ENCODE peak calls at places on chromosome 22, in seven cellular contexts. G is HEK293T; J is M059J; W is stromal cell of bone marrow; Y is T-cell; A is activated CD4-positive, alpha-beta T cell treated with anti-CD3 and anti-CD28 coated beads for 4 hours; R is T-helper 9 cell. X is an unnamed sample.

GRCh38 chr22:30843245-30843644 is 125.3 kb downstream of the MORC2 start:
- DNase-seq in G (no peak), J (peak; percentile 61), W (no peak), Y (no peak), A (no peak), R (no peak), X (no peak)

GRCh38 chr22:23539135-23539838 is 40.8 kb downstream of the IGLL1 start:
- DNase-seq in G (peak; percentile 81), J (peak; percentile 70), W (peak; percentile 56), Y (peak; percentile 66), A (peak; percentile 69), R (peak; percentile 52), X (peak; percentile 71)

GRCh38 chr22:33326540-33327295 is 268.5 kb upstream of the SYN3 start:
- DNase-seq in G (no peak), J (no peak), W (no peak), Y (no peak), A (no peak), R (no peak), X (no peak)

GRCh38 chr22:35310556-35311550 is 11.2 kb downstream of the TOM1 start:
- DNase-seq in G (no peak), J (no peak), W (no peak), Y (no peak), A (no peak), R (no peak), X (no peak)

GRCh38 chr22:27686534-27686933 is 115.0 kb downstream of the MN1 start:
- DNase-seq in G (no peak), J (peak; percentile 82), W (peak; percentile 73), Y (no peak), A (no peak), R (no peak), X (no peak)

GRCh38 chr22:23180301-23180892 is at the start of gene BCR:
- DNase-seq in G (peak; percentile 87), J (peak; percentile 44), W (peak; percentile 38), Y (peak; percentile 48), A (peak; percentile 53), R (peak; percentile 58), X (peak; percentile 80)

GRCh38 chr22:37186228-37186996 is 1.6 kb downstream of the C1QTNF6 start:
- DNase-seq in G (peak; percentile 85), J (peak; percentile 54), W (peak; percentile 57), Y (no peak), A (peak; percentile 47), R (no peak), X (peak; percentile 68)

GRCh38 chr22:46060292-46061123 is 83.5 kb upstream of the WNT7B start:
- DNase-seq in G (no peak), J (no peak), W (no peak), Y (no peak), A (no peak), R (no peak), X (no peak)

GRCh38 chr22:27170491-27170890 is 513.1 kb downstream of the MIAT start:
- DNase-seq in G (no peak), J (peak; percentile 92), W (peak; percentile 98), Y (no peak), A (no peak), R (no peak), X (no peak)

GRCh38 chr22:37334461-37334858 is 52.2 kb downstream of the CYTH4 start:
- DNase-seq in G (no peak), J (no peak), W (no peak), Y (no peak), A (no peak), R (no peak), X (peak; percentile 53)

GRCh38 chr22:22840778-22841177 is 46.8 kb upstream of the IGLL5 start:
- DNase-seq in G (no peak), J (no peak), W (no peak), Y (no peak), A (no peak), R (no peak), X (no peak)

GRCh38 chr22:27207907-27208306 is 550.5 kb downstream of the MIAT start:
- DNase-seq in G (no peak), J (peak; percentile 78), W (peak; percentile 79), Y (no peak), A (no peak), R (no peak), X (no peak)

GRCh38 chr22:50318356-50318697 is 8.5 kb downstream of the DENND6B start:
- DNase-seq in G (no peak), J (no peak), W (no peak), Y (no peak), A (no peak), R (no peak), X (no peak)

GRCh38 chr22:22070371-22070824 is 87.8 kb upstream of the TOP3B start:
- DNase-seq in G (no peak), J (no peak), W (no peak), Y (no peak), A (no peak), R (no peak), X (no peak)

GRCh38 chr22:35154937-35155387 is 89.0 kb downstream of the ISX start:
- DNase-seq in G (peak; percentile 78), J (peak; percentile 56), W (peak; percentile 26), Y (no peak), A (no peak), R (no peak), X (no peak)

GRCh38 chr22:37870273-37870672 is 21.1 kb downstream of the EIF3L start:
- DNase-seq in G (no peak), J (no peak), W (no peak), Y (no peak), A (no peak), R (no peak), X (no peak)

GRCh38 chr22:47381240-47381639 is 618.8 kb downstream of the TBC1D22A start:
- DNase-seq in G (no peak), J (no peak), W (no peak), Y (no peak), A (no peak), R (no peak), X (no peak)

GRCh38 chr22:24565077-24565476 is 9.3 kb downstream of the SNRPD3 start:
- DNase-seq in G (no peak), J (no peak), W (no peak), Y (no peak), A (no peak), R (no peak), X (no peak)

GRCh38 chr22:24803064-24803542 is 2.9 kb upstream of the SGSM1 start:
- DNase-seq in G (peak; percentile 80), J (peak; percentile 34), W (peak; percentile 5), Y (peak; percentile 9), A (peak; percentile 66), R (peak; percentile 64), X (peak; percentile 66)

GRCh38 chr22:22026157-22026831 is 43.7 kb upstream of the TOP3B start:
- DNase-seq in G (peak; percentile 4), J (no peak), W (no peak), Y (no peak), A (no peak), R (no peak), X (peak; percentile 58)

GRCh38 chr22:29143848-29144785 is 61.6 kb upstream of the EMID1 start:
- DNase-seq in G (no peak), J (no peak), W (no peak), Y (no peak), A (no peak), R (no peak), X (no peak)

GRCh38 chr22:40753114-40753513 is 66.0 kb downstream of the SLC25A17 start:
- DNase-seq in G (no peak), J (no peak), W (no peak), Y (no peak), A (no peak), R (no peak), X (no peak)

GRCh38 chr22:30920407-30920806 is 48.2 kb downstream of the MORC2 start:
- DNase-seq in G (peak; percentile 85), J (peak; percentile 46), W (peak; percentile 32), Y (peak; percentile 72), A (peak; percentile 88), R (peak; percentile 80), X (peak; percentile 82)

GRCh38 chr22:22609271-22609670 is 35.1 kb upstream of the GGTLC2 start:
- DNase-seq in G (no peak), J (no peak), W (no peak), Y (no peak), A (no peak), R (no peak), X (no peak)

GRCh38 chr22:31177420-31178162 is 17.6 kb downstream of the RNF185 start:
- DNase-seq in G (no peak), J (peak; percentile 72), W (peak; percentile 78), Y (no peak), A (no peak), R (no peak), X (no peak)

GRCh38 chr22:37581534-37581933 is 1.6 kb upstream of the LGALS2 start:
- DNase-seq in G (no peak), J (peak; percentile 39), W (no peak), Y (no peak), A (no peak), R (no peak), X (no peak)

GRCh38 chr22:49785841-49786451 is 41.7 kb downstream of the BRD1 start:
- DNase-seq in G (no peak), J (no peak), W (no peak), Y (no peak), A (no peak), R (no peak), X (no peak)

GRCh38 chr22:42188808-42189447 is 58.3 kb upstream of the CYP2D6 start:
- DNase-seq in G (no peak), J (peak; percentile 57), W (no peak), Y (no peak), A (no peak), R (no peak), X (no peak)

GRCh38 chr22:24976442-24977218 is 24.1 kb downstream of the KIAA1671 start:
- DNase-seq in G (no peak), J (no peak), W (no peak), Y (no peak), A (no peak), R (no peak), X (no peak)

GRCh38 chr22:47029244-47030001 is 267.0 kb downstream of the TBC1D22A start:
- DNase-seq in G (no peak), J (no peak), W (no peak), Y (no peak), A (no peak), R (no peak), X (no peak)